ENCODE peak calls at places on chromosome 11, in six cellular contexts. One of them, this sample, is unnamed.
A peak's percentile ranks its signal among the peaks of the same experiment; 100 is the strongest.

GRCh38 chr11:123434262-123434661 is 4.2 kb downstream of the GRAMD1B start:
- DNase-seq in HT-29: no peak
- DNase-seq in hypothalamus: no peak
- DNase-seq in uterus: no peak
- DNase-seq in activated T-cell treated with anti-CD3 and anti-CD28 coated beads for 24 hours: no peak
- DNase-seq in activated gamma-delta T cell treated with anti-CD3 and anti-CD28 coated beads, Interleukin-2, amount 50 U/mL, for 16 hours: no peak
- DNase-seq in this sample: no peak

GRCh38 chr11:132072044-132072879 is 701.8 kb downstream of the NTM start:
- DNase-seq in HT-29: no peak
- DNase-seq in hypothalamus: no peak
- DNase-seq in uterus: no peak
- DNase-seq in activated T-cell treated with anti-CD3 and anti-CD28 coated beads for 24 hours: no peak
- DNase-seq in activated gamma-delta T cell treated with anti-CD3 and anti-CD28 coated beads, Interleukin-2, amount 50 U/mL, for 16 hours: no peak
- DNase-seq in this sample: no peak

GRCh38 chr11:2268911-2269600 is 1.3 kb downstream of the ASCL2 start:
- DNase-seq in HT-29: peak; percentile 64
- DNase-seq in hypothalamus: no peak
- DNase-seq in uterus: peak; percentile 50
- DNase-seq in activated T-cell treated with anti-CD3 and anti-CD28 coated beads for 24 hours: peak; percentile 75
- DNase-seq in activated gamma-delta T cell treated with anti-CD3 and anti-CD28 coated beads, Interleukin-2, amount 50 U/mL, for 16 hours: peak; percentile 66
- DNase-seq in this sample: peak; percentile 46

GRCh38 chr11:122714021-122714420 is 58.5 kb downstream of the UBASH3B start:
- DNase-seq in HT-29: no peak
- DNase-seq in hypothalamus: no peak
- DNase-seq in uterus: no peak
- DNase-seq in activated T-cell treated with anti-CD3 and anti-CD28 coated beads for 24 hours: no peak
- DNase-seq in activated gamma-delta T cell treated with anti-CD3 and anti-CD28 coated beads, Interleukin-2, amount 50 U/mL, for 16 hours: no peak
- DNase-seq in this sample: peak; percentile 46

GRCh38 chr11:7667460-7667859 is 5.8 kb downstream of the CYB5R2 start:
- DNase-seq in HT-29: no peak
- DNase-seq in hypothalamus: no peak
- DNase-seq in uterus: no peak
- DNase-seq in activated T-cell treated with anti-CD3 and anti-CD28 coated beads for 24 hours: no peak
- DNase-seq in activated gamma-delta T cell treated with anti-CD3 and anti-CD28 coated beads, Interleukin-2, amount 50 U/mL, for 16 hours: no peak
- DNase-seq in this sample: no peak

GRCh38 chr11:9973921-9974320 is 310.0 kb downstream of the SWAP70 start:
- DNase-seq in HT-29: no peak
- DNase-seq in hypothalamus: no peak
- DNase-seq in uterus: no peak
- DNase-seq in activated T-cell treated with anti-CD3 and anti-CD28 coated beads for 24 hours: no peak
- DNase-seq in activated gamma-delta T cell treated with anti-CD3 and anti-CD28 coated beads, Interleukin-2, amount 50 U/mL, for 16 hours: no peak
- DNase-seq in this sample: no peak

GRCh38 chr11:106447631-106448191 is 370.2 kb downstream of the AASDHPPT start:
- DNase-seq in HT-29: no peak
- DNase-seq in hypothalamus: no peak
- DNase-seq in uterus: no peak
- DNase-seq in activated T-cell treated with anti-CD3 and anti-CD28 coated beads for 24 hours: no peak
- DNase-seq in activated gamma-delta T cell treated with anti-CD3 and anti-CD28 coated beads, Interleukin-2, amount 50 U/mL, for 16 hours: no peak
- DNase-seq in this sample: no peak

GRCh38 chr11:46684364-46684763 is 16.1 kb downstream of the ARHGAP1 start:
- DNase-seq in HT-29: no peak
- DNase-seq in hypothalamus: no peak
- DNase-seq in uterus: no peak
- DNase-seq in activated T-cell treated with anti-CD3 and anti-CD28 coated beads for 24 hours: no peak
- DNase-seq in activated gamma-delta T cell treated with anti-CD3 and anti-CD28 coated beads, Interleukin-2, amount 50 U/mL, for 16 hours: no peak
- DNase-seq in this sample: no peak

GRCh38 chr11:100831929-100832480 is 144.9 kb downstream of the ARHGAP42 start:
- DNase-seq in HT-29: no peak
- DNase-seq in hypothalamus: no peak
- DNase-seq in uterus: no peak
- DNase-seq in activated T-cell treated with anti-CD3 and anti-CD28 coated beads for 24 hours: no peak
- DNase-seq in activated gamma-delta T cell treated with anti-CD3 and anti-CD28 coated beads, Interleukin-2, amount 50 U/mL, for 16 hours: no peak
- DNase-seq in this sample: no peak

This sample was measured in stimulated activated naive B cell treated with anti-CD40 and anti-IgM and Interleukin-4, amounts not matched to agents 10 μg/mL and 1 μg/mL and 100 μg/mL, for 72 hours.